ENCODE peak calls at places on chromosomes 1 and 21, in nine cellular contexts. T, P, D, E, A, K, J, Y and R are unnamed samples.

GRCh38 chr1:174875306-174875705 is 124.4 kb upstream of the CACYBP start:
- DNase-seq in T (no peak), P (peak; percentile 94), D (peak; percentile 84), E (peak; percentile 69), A (no peak), K (no peak), J (no peak), Y (no peak), R (peak; percentile 58)

GRCh38 chr21:31872072-31872451 is 758 bp upstream of the HUNK start:
- DNase-seq in T (no peak), P (no peak), D (no peak), E (no peak), A (no peak), K (no peak), J (no peak), Y (no peak), R (no peak)

GRCh38 chr1:161930064-161930463 is 93.6 kb downstream of the OLFML2B start:
- DNase-seq in T (no peak), P (no peak), D (no peak), E (no peak), A (no peak), K (no peak), J (no peak), Y (no peak), R (no peak)

GRCh38 chr1:41890841-41891311 is 27.8 kb downstream of the HIVEP3 start:
- DNase-seq in T (no peak), P (no peak), D (no peak), E (no peak), A (no peak), K (peak; percentile 44), J (no peak), Y (no peak), R (no peak)

GRCh38 chr1:203296456-203297073 is 8.8 kb upstream of the BTG2 start:
- DNase-seq in T (no peak), P (no peak), D (no peak), E (no peak), A (no peak), K (no peak), J (no peak), Y (no peak), R (no peak)

GRCh38 chr1:177959793-177960515 is 9.9 kb downstream of the SEC16B start:
- DNase-seq in T (no peak), P (peak; percentile 13), D (no peak), E (no peak), A (no peak), K (no peak), J (no peak), Y (no peak), R (no peak)

GRCh38 chr1:14321413-14321812 is 277.1 kb upstream of the KAZN start:
- DNase-seq in T (no peak), P (no peak), D (no peak), E (no peak), A (no peak), K (no peak), J (no peak), Y (no peak), R (peak; percentile 34)

GRCh38 chr1:184801503-184801902 is 46.8 kb upstream of the EDEM3 start:
- DNase-seq in T (no peak), P (no peak), D (peak; percentile 76), E (no peak), A (no peak), K (peak; percentile 30), J (no peak), Y (no peak), R (no peak)

GRCh38 chr1:181793826-181794225 is 267.7 kb downstream of the ZNF648 start:
- DNase-seq in T (no peak), P (no peak), D (no peak), E (no peak), A (no peak), K (no peak), J (no peak), Y (no peak), R (no peak)